ENCODE peak calls at places on chromosomes 16 and 17, in eight cellular contexts. K is HCT116, H is Caco-2, U is GM12864, M is ascending aorta, C is neural crest cell, Z is fibroblast of the aortic adventitia, B is stomach. F is an unnamed sample.

GRCh38 chr16:56252835-56253234 is 61.5 kb downstream of the GNAO1 start:
- DNase-seq in K (no peak), H (no peak), U (no peak), M (no peak), C (no peak), Z (no peak), B (no peak), F (no peak)

GRCh38 chr17:33038740-33039139 is 47.1 kb downstream of the SPACA3 start:
- DNase-seq in K (peak), H (no peak), U (no peak), M (no peak), C (peak), Z (peak), B (no peak), F (peak)

GRCh38 chr16:85075236-85075924 is 36.9 kb downstream of the CIBAR2 start:
- DNase-seq in K (no peak), H (no peak), U (no peak), M (no peak), C (no peak), Z (no peak), B (no peak), F (peak)

GRCh38 chr17:2593846-2594656 is 597 bp downstream of the PAFAH1B1 start:
- DNase-seq in K (peak), H (peak), U (peak), M (peak), C (peak), Z (peak), B (peak), F (peak)

GRCh38 chr17:67682196-67682595 is 35.5 kb upstream of the NOL11 start:
- DNase-seq in K (no peak), H (no peak), U (no peak), M (no peak), C (no peak), Z (no peak), B (peak), F (no peak)

GRCh38 chr17:83179378-83179777 is 100.0 kb downstream of the METRNL start:
- DNase-seq in K (no peak), H (no peak), U (no peak), M (no peak), C (no peak), Z (no peak), B (no peak), F (no peak)

GRCh38 chr17:55167024-55167721 is 97.6 kb upstream of the HLF start:
- DNase-seq in K (no peak), H (no peak), U (no peak), M (no peak), C (no peak), Z (no peak), B (no peak), F (no peak)

GRCh38 chr17:1493291-1493980 is 950 bp upstream of the MYO1C start:
- DNase-seq in K (no peak), H (no peak), U (no peak), M (no peak), C (no peak), Z (no peak), B (peak), F (no peak)

GRCh38 chr17:51374220-51374619 is 113.9 kb downstream of the UTP18 start:
- DNase-seq in K (no peak), H (no peak), U (no peak), M (no peak), C (no peak), Z (no peak), B (no peak), F (no peak)

GRCh38 chr16:83714286-83714685 is 93.5 kb upstream of the HSBP1 start:
- DNase-seq in K (no peak), H (no peak), U (no peak), M (no peak), C (no peak), Z (no peak), B (no peak), F (no peak)

GRCh38 chr16:84967828-84968227 is 43.5 kb downstream of the ZDHHC7 start:
- DNase-seq in K (no peak), H (no peak), U (no peak), M (no peak), C (no peak), Z (no peak), B (no peak), F (no peak)

GRCh38 chr16:5428932-5429331 is 331.3 kb upstream of the EEF2KMT start:
- DNase-seq in K (no peak), H (no peak), U (no peak), M (no peak), C (no peak), Z (no peak), B (no peak), F (peak)
- TF ChIP-seq CTCF in K (peak), H (no peak), U (no peak), M (no peak), C (peak), Z (no peak), B (no peak), F (no peak)

GRCh38 chr16:81994485-81994884 is 16.8 kb downstream of the SDR42E1 start:
- DNase-seq in K (no peak), H (no peak), U (no peak), M (no peak), C (no peak), Z (no peak), B (no peak), F (no peak)

GRCh38 chr16:82002831-82003230 is 8.4 kb downstream of the SDR42E1 start:
- DNase-seq in K (no peak), H (no peak), U (no peak), M (no peak), C (no peak), Z (no peak), B (no peak), F (no peak)

GRCh38 chr16:81995651-81996050 is 15.6 kb downstream of the SDR42E1 start:
- DNase-seq in K (no peak), H (no peak), U (no peak), M (no peak), C (no peak), Z (no peak), B (no peak), F (no peak)

GRCh38 chr16:81997738-81998137 is 13.5 kb downstream of the SDR42E1 start:
- DNase-seq in K (no peak), H (no peak), U (no peak), M (no peak), C (no peak), Z (peak), B (no peak), F (no peak)

DNA sequence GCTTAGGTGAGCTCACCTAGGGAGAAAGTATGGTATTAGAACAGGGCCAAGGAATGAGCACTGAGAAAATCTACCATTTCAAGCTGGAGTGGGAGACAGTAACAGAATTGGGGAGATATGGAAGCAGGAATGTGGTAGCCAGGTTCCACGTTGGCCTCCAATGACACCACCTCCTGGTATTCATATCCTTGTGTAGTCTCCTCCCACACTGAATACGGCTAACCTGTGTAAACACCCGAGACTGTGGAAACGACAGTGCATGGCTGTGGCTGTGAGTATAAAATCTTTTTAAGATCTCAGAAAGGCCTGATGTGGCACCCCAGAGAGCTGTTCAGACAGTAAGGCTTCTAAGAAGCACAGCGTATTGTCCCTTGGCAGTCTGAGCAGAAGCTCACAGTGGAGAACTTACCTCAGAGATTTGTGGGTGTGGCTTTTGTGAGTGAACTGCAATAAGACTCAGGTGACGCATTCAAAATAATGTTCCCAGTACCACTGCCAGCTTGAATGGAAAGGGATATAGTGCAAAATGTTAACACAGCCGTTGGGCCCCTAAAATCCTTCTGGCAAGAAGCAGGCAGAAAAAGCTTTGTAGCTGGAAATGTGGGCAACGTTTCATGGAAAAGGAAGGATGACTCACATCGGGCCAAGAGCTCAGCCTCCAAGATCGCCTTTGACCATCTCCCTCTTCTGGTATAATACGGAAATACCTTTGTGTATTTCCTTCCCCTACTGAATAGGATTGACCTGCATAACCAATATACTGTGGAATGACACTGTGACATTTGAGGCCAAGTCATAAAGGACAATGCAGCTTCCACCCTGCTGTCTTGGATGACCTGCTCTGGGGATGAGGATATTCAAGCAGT is 14.4 kb downstream of the SDR42E1 start:
- DNase-seq in K (peak), H (no peak), U (no peak), M (no peak), C (no peak), Z (peak), B (no peak), F (no peak)
- TF ChIP-seq CTCF in K (peak), H (peak), U (no peak), M (no peak), C (peak), Z (peak), B (peak), F (peak)

GRCh38 chr17:37608369-37609169 is 649 bp downstream of the SYNRG start:
- DNase-seq in K (no peak), H (peak), U (no peak), M (no peak), C (peak), Z (peak), B (peak), F (peak)

GRCh38 chr17:37610971-37611370 is 1.8 kb upstream of the SYNRG start:
- DNase-seq in K (no peak), H (no peak), U (no peak), M (no peak), C (no peak), Z (no peak), B (no peak), F (no peak)

GRCh38 chr17:37605813-37606505 is 3.3 kb downstream of the SYNRG start:
- DNase-seq in K (no peak), H (no peak), U (no peak), M (no peak), C (no peak), Z (no peak), B (no peak), F (no peak)

GRCh38 chr17:37607637-37608368 is 1.4 kb downstream of the SYNRG start:
- DNase-seq in K (no peak), H (no peak), U (peak), M (no peak), C (no peak), Z (no peak), B (no peak), F (no peak)

GRCh38 chr17:37609170-37610040 is at the start of gene SYNRG:
- DNase-seq in K (peak), H (peak), U (peak), M (peak), C (peak), Z (peak), B (peak), F (peak)
- TF ChIP-seq CTCF in K (no peak), H (peak), U (peak), M (peak), C (peak), Z (peak), B (no peak), F (peak)

GRCh38 chr16:88533945-88534641 is 36.1 kb upstream of the ZC3H18 start:
- DNase-seq in K (peak), H (no peak), U (peak), M (no peak), C (peak), Z (peak), B (peak), F (peak)
- TF ChIP-seq CTCF in K (no peak), H (no peak), U (no peak), M (no peak), C (no peak), Z (no peak), B (no peak), F (no peak)

DNA sequence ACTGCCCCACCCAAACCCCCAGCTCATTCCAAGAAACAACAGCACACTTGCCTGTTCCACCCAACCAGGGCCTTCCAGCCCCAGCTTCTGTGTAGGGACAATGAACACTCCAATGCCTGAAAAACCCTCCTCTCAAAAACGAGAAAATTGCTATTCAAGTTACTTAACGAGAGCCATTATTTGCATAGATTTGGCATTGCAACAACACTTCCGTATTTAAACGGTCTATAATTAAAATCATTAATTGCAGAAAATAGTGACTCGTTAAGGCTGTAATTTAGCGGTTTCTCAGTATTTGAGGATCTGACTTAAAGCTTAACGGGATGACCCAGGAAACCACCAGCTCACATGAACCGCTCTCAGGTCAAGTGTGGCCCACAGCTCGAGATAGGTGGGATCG is 147.1 kb downstream of the C16orf78 start:
- DNase-seq in K (no peak), H (no peak), U (no peak), M (no peak), C (no peak), Z (no peak), B (no peak), F (no peak)
- TF ChIP-seq CTCF in K (no peak), H (no peak), U (no peak), M (no peak), C (no peak), Z (no peak), B (no peak), F (no peak)

F was measured in glutamatergic neuron.